ENCODE peak calls at places on chromosomes 16 and 17, in nine cellular contexts. I is suprapubic skin; C is AG09309; R is skeletal muscle cell; J is T-helper 2 cell; S is stimulated activated CD4-positive, alpha-beta T cell treated with anti-CD3 and anti-CD28 coated beads, Interleukin-1b, Interleukin-23, amount 100 ng/mL, for 24 hours; D is heart left ventricle; Q is NCI-H774; X is aorta. O is an unnamed sample.

GRCh38 chr16:12907670-12908233 is 6.4 kb downstream of the SHISA9 start:
- DNase-seq in I (no peak), C (no peak), Q (no peak), S (no peak), D (no peak), R (no peak), X (no peak), J (no peak), O (no peak)

GRCh38 chr17:59641799-59642484 is 22.2 kb downstream of the CLTC start:
- DNase-seq in D (no peak), J (peak), I (no peak), Q (no peak), S (no peak), X (no peak), R (no peak), C (no peak), O (no peak)

GRCh38 chr16:401468-402348 is at the start of gene DECR2:
- DNase-seq in R (peak), X (peak), Q (peak), D (peak), C (no peak), J (peak), I (peak), S (peak), O (peak)

GRCh38 chr16:56281256-56281805 is 90.0 kb downstream of the GNAO1 start:
- DNase-seq in D (no peak), R (no peak), S (no peak), C (no peak), Q (peak), X (no peak), J (no peak), I (no peak), O (no peak)

GRCh38 chr17:34318474-34318873 is 761 bp upstream of the CCL8 start:
- DNase-seq in J (no peak), X (no peak), Q (no peak), R (no peak), I (no peak), S (no peak), C (no peak), D (no peak), O (no peak)

GRCh38 chr17:74177018-74177450 is 26.4 kb upstream of the RPL38 start:
- DNase-seq in C (no peak), Q (no peak), J (no peak), R (no peak), D (no peak), I (no peak), X (peak), S (no peak), O (no peak)

GRCh38 chr16:66220766-66221165 is 145.7 kb upstream of the CDH5 start:
- DNase-seq in C (no peak), I (no peak), D (no peak), S (no peak), Q (no peak), X (no peak), J (no peak), R (no peak), O (no peak)

GRCh38 chr17:17851603-17852002 is 14.8 kb upstream of the SREBF1 start:
- DNase-seq in S (no peak), X (no peak), C (no peak), Q (no peak), D (no peak), I (no peak), J (no peak), R (no peak), O (no peak)

GRCh38 chr16:10080031-10080772 is 102.0 kb downstream of the GRIN2A start:
- DNase-seq in S (no peak), Q (no peak), X (peak), I (no peak), D (peak), R (no peak), J (no peak), C (peak), O (peak)

GRCh38 chr16:17368511-17368910 is 102.2 kb downstream of the XYLT1 start:
- DNase-seq in Q (no peak), J (no peak), D (no peak), I (no peak), C (no peak), S (no peak), X (no peak), R (no peak), O (no peak)

GRCh38 chr16:719815-720506 is 985 bp upstream of the ANTKMT start:
- DNase-seq in R (no peak), S (no peak), D (no peak), J (peak), C (no peak), Q (no peak), X (no peak), I (no peak), O (no peak)